ENCODE peak calls at places on chromosome 10, in nine cellular contexts. N is stomach; V is activated CD4-positive, alpha-beta T cell treated with anti-CD3 and anti-CD28 coated beads, Interleukin-2, amount 10 ng/mL, durations not matched to agents 24 days and 14 days; D is HuH-7; I is EL; M is fibroblast of gingiva; K is effector CD8-positive, alpha-beta T cell; S is NCI-H1092 treated with DMSO at 0.1 percent for 48 hours; Z is NCI-H774. C is an unnamed sample.
A peak's percentile ranks its signal among the peaks of the same experiment; 100 is the strongest.

GRCh38 chr10:70068925-70069324 is 16.3 kb downstream of the MACROH2A2 start:
- DNase-seq in I (no peak), N (no peak), S (no peak), K (no peak), M (no peak), D (no peak), V (no peak), Z (no peak), C (no peak)

GRCh38 chr10:100209303-100209702 is 20.1 kb downstream of the CHUK start:
- DNase-seq in V (no peak), K (no peak), S (no peak), D (no peak), N (no peak), I (peak; percentile 57), M (peak; percentile 12), Z (no peak), C (no peak)

GRCh38 chr10:35217458-35217857 is 90.8 kb downstream of the CREM start:
- DNase-seq in K (no peak), V (no peak), M (no peak), S (peak; percentile 39), D (no peak), Z (no peak), N (no peak), I (no peak), C (no peak)

GRCh38 chr10:74164641-74165529 is 13.9 kb downstream of the ADK start:
- DNase-seq in V (no peak), I (peak; percentile 62), M (no peak), S (no peak), D (no peak), K (no peak), N (no peak), Z (no peak), C (no peak)

GRCh38 chr10:103792547-103792946 is 62.8 kb downstream of the SH3PXD2A start:
- DNase-seq in I (peak; percentile 29), N (no peak), V (no peak), Z (no peak), D (no peak), K (no peak), S (no peak), M (peak; percentile 38), C (no peak)

GRCh38 chr10:44435196-44435595 is 50.3 kb upstream of the CXCL12 start:
- DNase-seq in M (no peak), S (no peak), Z (no peak), I (no peak), K (no peak), V (no peak), N (no peak), D (no peak), C (no peak)

GRCh38 chr10:126227762-126228134 is 160.5 kb downstream of the ADAM12 start:
- DNase-seq in M (peak; percentile 76), K (no peak), D (no peak), Z (no peak), S (no peak), N (no peak), V (no peak), I (peak; percentile 50), C (no peak)

GRCh38 chr10:86290933-86291615 is 75.5 kb downstream of the GRID1 start:
- DNase-seq in K (no peak), N (peak; percentile 21), V (no peak), D (no peak), S (no peak), Z (no peak), I (no peak), M (no peak), C (no peak)

GRCh38 chr10:97427571-97428179 is 1.7 kb downstream of the PGAM1 start:
- DNase-seq in M (no peak), Z (no peak), K (no peak), N (peak; percentile 67), V (peak; percentile 76), D (no peak), I (peak; percentile 65), S (no peak), C (no peak)

GRCh38 chr10:5958680-5959079 is 18.7 kb downstream of the IL15RA start:
- DNase-seq in I (no peak), M (no peak), V (no peak), S (no peak), Z (no peak), D (no peak), K (no peak), N (no peak), C (no peak)

GRCh38 chr10:93386496-93387369 is 95.4 kb downstream of the MYOF start:
- DNase-seq in D (peak; percentile 13), S (no peak), V (peak; percentile 79), N (no peak), I (peak; percentile 62), K (no peak), M (peak; percentile 69), Z (no peak), C (no peak)

GRCh38 chr10:30151581-30152389 is 92.4 kb upstream of the JCAD start:
- DNase-seq in D (no peak), S (no peak), M (peak; percentile 82), V (no peak), K (no peak), N (no peak), Z (no peak), I (peak; percentile 79), C (no peak)

GRCh38 chr10:132787253-132788179 is 1.6 kb upstream of the NKX6-2 start:
- DNase-seq in S (no peak), V (no peak), K (no peak), D (no peak), M (no peak), N (no peak), I (no peak), Z (no peak), C (no peak)